ENCODE peak calls at places on chromosome 14, in eight cellular contexts. G is osteoblast, V is tibial artery, J is transverse colon, T is fibroblast of villous mesenchyme, K is ovary, P is OCI-LY7, D is A549. L is an unnamed sample.

GRCh38 chr14:24690492-24690891 is 56.5 kb upstream of the GZMB start:
- DNase-seq in K (no peak), D (no peak), T (no peak), J (no peak), V (no peak), P (peak), G (no peak), L (no peak)

GRCh38 chr14:92465353-92466067 is 48.1 kb upstream of the RIN3 start:
- DNase-seq in J (no peak), V (no peak), G (no peak), K (no peak), T (no peak), P (no peak), D (no peak), L (no peak)

GRCh38 chr14:56129092-56129491 is 10.9 kb downstream of the PELI2 start:
- DNase-seq in K (no peak), V (no peak), G (no peak), J (no peak), D (no peak), P (no peak), T (no peak), L (no peak)

GRCh38 chr14:105411017-105411941 is 8.3 kb upstream of the MTA1 start:
- DNase-seq in T (peak), K (peak), P (no peak), V (no peak), J (peak), G (peak), D (peak), L (peak)

GRCh38 chr14:68659021-68659931 is 133.6 kb downstream of the ZFP36L1 start:
- DNase-seq in P (no peak), D (no peak), T (peak), G (no peak), V (no peak), J (no peak), K (peak), L (peak)

GRCh38 chr14:61474021-61474420 is 152.6 kb downstream of the PRKCH start:
- DNase-seq in T (no peak), V (no peak), J (no peak), K (no peak), P (no peak), G (no peak), D (no peak), L (no peak)

GRCh38 chr14:95700221-95700976 is 13.5 kb downstream of the TCL1A start:
- DNase-seq in D (no peak), T (no peak), G (no peak), P (no peak), K (no peak), J (no peak), V (no peak), L (no peak)

GRCh38 chr14:23864856-23865255 is 88.7 kb upstream of the DHRS4 start:
- DNase-seq in P (no peak), K (no peak), J (no peak), V (no peak), D (no peak), G (peak), T (no peak), L (no peak)

GRCh38 chr14:56189306-56189705 is 71.1 kb downstream of the PELI2 start:
- DNase-seq in J (no peak), V (no peak), K (no peak), T (peak), D (peak), P (no peak), G (no peak), L (peak)

GRCh38 chr14:35669782-35670181 is 135.8 kb downstream of the INSM2 start:
- DNase-seq in G (peak), D (no peak), V (no peak), T (peak), J (no peak), K (no peak), P (no peak), L (peak)

GRCh38 chr14:74952697-74953484 is 2.5 kb downstream of the PGF start:
- DNase-seq in K (no peak), P (no peak), V (no peak), T (no peak), D (no peak), J (no peak), G (peak), L (no peak)

GRCh38 chr14:74954947-74955228 is 509 bp downstream of the PGF start:
- DNase-seq in T (no peak), V (no peak), P (no peak), D (no peak), J (no peak), G (peak), K (no peak), L (no peak)

GRCh38 chr14:74953686-74954085 is 1.7 kb downstream of the PGF start:
- DNase-seq in T (no peak), J (no peak), G (no peak), P (no peak), D (no peak), K (no peak), V (no peak), L (no peak)

GRCh38 chr14:74955229-74955999 is at the start of gene PGF:
- DNase-seq in D (peak), T (peak), P (no peak), J (peak), G (peak), V (peak), K (peak), L (peak)

GRCh38 chr14:74954232-74954946 is 1.0 kb downstream of the PGF start:
- DNase-seq in V (no peak), T (no peak), D (no peak), P (no peak), G (peak), K (peak), J (no peak), L (no peak)
- H3K4me3 ChIP-seq in V (peak), T (peak), D (no peak), P (no peak), G (peak), K (peak), J (no peak), L (peak)

DNA sequence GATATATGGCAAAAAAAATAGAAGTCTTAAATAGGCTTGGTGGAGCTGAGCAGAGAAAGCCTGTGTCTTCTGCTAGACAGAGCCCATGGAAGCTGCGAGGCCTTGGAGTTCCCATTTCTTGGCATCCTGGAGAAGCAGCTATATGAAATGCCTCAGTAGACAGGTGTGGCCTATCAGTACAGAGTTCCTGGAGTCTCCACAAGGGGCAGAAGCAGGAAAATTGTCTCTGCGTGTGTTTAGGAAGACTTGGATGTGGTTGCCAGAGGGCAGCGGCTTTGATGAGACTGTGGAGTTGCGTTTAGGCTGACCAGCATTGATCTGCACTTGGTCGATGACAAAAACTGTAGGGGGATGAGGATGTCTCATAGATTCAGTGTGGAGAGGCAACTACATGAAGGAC is 334.5 kb upstream of the SEL1L start:
- DNase-seq in G (no peak), P (no peak), D (no peak), J (no peak), K (no peak), T (no peak), V (no peak), L (no peak)
- TF ChIP-seq CTCF in G (no peak), P (no peak), D (no peak), J (no peak), K (no peak), T (no peak), V (no peak), L (no peak)

GRCh38 chr14:100065942-100066574 is 836 bp downstream of the EVL start:
- DNase-seq in K (no peak), G (no peak), J (peak), V (no peak), T (peak), P (peak), D (no peak), L (no peak)

GRCh38 chr14:100066984-100067383 is 1.8 kb downstream of the EVL start:
- DNase-seq in T (no peak), K (no peak), G (no peak), D (no peak), P (peak), V (no peak), J (no peak), L (no peak)

GRCh38 chr14:100063314-100063941 is 1.8 kb upstream of the EVL start:
- DNase-seq in P (no peak), J (no peak), K (no peak), D (no peak), G (no peak), T (no peak), V (no peak), L (no peak)

GRCh38 chr14:100067481-100067880 is 2.3 kb downstream of the EVL start:
- DNase-seq in G (no peak), V (no peak), J (no peak), D (no peak), P (peak), K (no peak), T (no peak), L (no peak)

DNA sequence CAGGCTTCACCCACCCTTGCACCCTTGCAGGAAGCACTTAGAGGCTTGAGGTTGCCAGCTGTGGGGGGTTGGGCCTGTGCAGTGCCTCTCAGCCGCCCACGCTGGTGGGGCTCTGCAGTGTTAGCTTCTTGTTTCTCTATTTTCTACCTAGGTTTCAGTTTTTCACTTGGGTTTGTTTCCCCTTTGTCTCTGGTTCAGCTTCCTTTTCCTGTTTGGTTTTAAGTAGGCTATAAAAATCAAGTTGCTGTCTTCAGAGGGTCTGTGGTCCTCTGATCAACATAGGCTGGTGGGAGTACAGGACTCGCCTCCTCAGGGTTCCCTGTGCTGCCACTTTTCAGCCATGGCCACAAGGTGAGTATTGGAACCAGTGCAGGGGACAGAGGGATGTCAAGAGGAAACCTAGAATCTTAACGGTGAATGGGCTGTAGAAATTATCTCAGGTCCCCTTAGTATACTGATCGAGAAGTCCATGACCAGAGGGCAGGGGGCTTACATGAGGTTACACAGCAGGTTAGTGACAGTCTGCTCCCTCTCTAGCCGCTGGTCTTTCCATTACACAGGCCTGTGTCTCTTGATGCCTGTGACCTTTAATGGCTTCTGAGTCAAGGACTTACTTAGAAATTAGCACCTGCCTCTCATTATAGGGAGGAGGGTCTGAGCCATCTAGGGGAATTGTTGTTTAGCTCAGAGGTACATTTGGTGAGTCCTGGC is at the start of gene EVL:
- DNase-seq in G (no peak), V (no peak), T (no peak), P (peak), D (no peak), J (peak), K (no peak), L (no peak)
- H3K4me3 ChIP-seq in G (no peak), V (no peak), T (no peak), P (peak), D (no peak), J (no peak), K (peak), L (no peak)

GRCh38 chr14:102238131-102238530 is 66.8 kb downstream of the MOK start:
- DNase-seq in J (no peak), D (no peak), V (no peak), K (no peak), T (no peak), G (no peak), P (no peak), L (no peak)
- TF ChIP-seq CTCF in J (no peak), D (no peak), V (no peak), K (no peak), T (no peak), G (no peak), P (no peak), L (no peak)

GRCh38 chr14:67357583-67358354 is 1.8 kb downstream of the ATP6V1D start:
- DNase-seq in K (no peak), V (no peak), J (no peak), D (no peak), G (no peak), P (no peak), T (peak), L (no peak)
- H3K4me3 ChIP-seq in K (no peak), V (no peak), J (no peak), D (no peak), G (peak), P (peak), T (peak), L (peak)

DNA sequence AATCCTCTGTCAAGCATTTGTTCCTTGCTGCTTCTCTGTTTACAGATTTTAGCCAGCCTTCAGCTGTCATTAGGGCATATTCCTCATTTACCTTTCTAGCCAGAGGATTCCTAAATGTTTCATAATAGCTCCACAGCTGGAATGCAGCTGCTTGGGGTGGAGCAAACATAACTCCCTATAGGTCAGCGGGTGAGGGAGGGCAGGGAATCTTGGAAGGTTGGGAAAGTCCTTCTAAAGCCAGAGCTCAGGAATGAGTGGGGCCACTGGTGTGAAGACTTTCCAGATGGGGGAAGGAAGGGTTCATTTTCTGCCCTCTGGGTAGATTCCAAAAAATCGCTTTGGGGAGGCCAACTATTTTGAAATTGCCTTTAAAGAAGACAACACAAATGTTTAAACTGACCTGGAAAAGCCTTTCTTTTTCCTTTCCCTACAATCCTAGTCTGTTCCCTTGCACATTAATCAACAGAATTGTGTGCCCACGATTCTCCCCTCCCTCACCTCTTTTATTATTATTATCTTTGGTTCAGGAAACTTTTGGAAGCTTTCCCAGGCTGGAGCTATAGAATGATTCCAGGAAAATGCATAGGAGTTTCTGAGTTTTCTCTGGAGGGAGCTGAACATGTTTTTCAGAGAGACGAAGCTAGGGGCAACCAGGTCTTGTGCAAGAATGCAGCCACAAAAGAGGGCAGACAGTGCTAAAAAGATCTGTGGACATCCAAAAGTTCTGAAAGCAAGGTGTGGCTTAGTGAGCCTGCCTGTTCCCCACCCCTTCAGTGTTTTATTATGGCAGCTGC is 16.5 kb upstream of the IRF2BPL start:
- DNase-seq in D (no peak), V (peak), P (no peak), T (peak), K (peak), G (peak), J (peak), L (peak)
- TF ChIP-seq CTCF in D (no peak), V (no peak), P (no peak), T (no peak), K (no peak), G (no peak), J (no peak), L (no peak)

GRCh38 chr14:64671591-64671990 is 32.6 kb upstream of the PLEKHG3 start:
- DNase-seq in V (no peak), G (no peak), P (peak), J (no peak), K (no peak), D (peak), T (peak), L (peak)

GRCh38 chr14:64673748-64674147 is 30.5 kb upstream of the PLEKHG3 start:
- DNase-seq in J (no peak), T (no peak), P (no peak), V (no peak), K (no peak), G (no peak), D (no peak), L (no peak)

GRCh38 chr14:64674829-64675228 is 29.4 kb upstream of the PLEKHG3 start:
- DNase-seq in K (no peak), G (no peak), T (no peak), D (no peak), J (no peak), V (no peak), P (no peak), L (no peak)

GRCh38 chr14:64675246-64675645 is 29.0 kb upstream of the PLEKHG3 start:
- DNase-seq in K (no peak), G (no peak), T (no peak), J (peak), D (no peak), P (no peak), V (no peak), L (no peak)

DNA sequence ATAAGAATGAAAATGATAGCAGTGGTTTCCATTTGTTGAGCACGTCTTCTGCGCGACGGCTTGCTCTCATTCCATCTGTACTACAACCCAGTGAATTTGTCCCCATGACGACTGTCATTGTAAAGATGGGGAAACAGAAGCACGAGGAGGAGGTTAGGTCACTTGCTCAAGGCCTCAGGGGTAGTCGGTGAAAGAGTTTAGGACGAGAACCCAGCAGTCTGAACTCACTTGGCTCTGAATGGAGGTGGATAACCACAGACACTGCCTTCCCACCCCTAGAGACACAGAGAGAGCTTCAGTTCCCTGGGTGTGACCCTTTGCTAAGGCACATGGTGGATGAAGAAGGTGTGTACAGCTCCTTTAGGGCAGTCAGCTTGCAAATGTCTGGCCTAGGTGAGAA is 30.9 kb upstream of the PLEKHG3 start:
- DNase-seq in G (no peak), J (no peak), T (no peak), D (no peak), K (no peak), V (no peak), P (no peak), L (no peak)
- H3K4me3 ChIP-seq in G (no peak), J (no peak), T (no peak), D (no peak), K (no peak), V (no peak), P (no peak), L (no peak)

GRCh38 chr14:90728951-90729350 is 87.3 kb downstream of the TTC7B start:
- DNase-seq in D (no peak), T (no peak), P (no peak), G (no peak), J (no peak), K (no peak), V (no peak), L (no peak)

GRCh38 chr14:90722590-90722989 is 93.6 kb downstream of the TTC7B start:
- DNase-seq in D (no peak), J (no peak), V (no peak), P (peak), T (no peak), G (no peak), K (no peak), L (no peak)

GRCh38 chr14:90730367-90730766 is 85.9 kb downstream of the TTC7B start:
- DNase-seq in J (no peak), K (no peak), D (no peak), G (no peak), V (no peak), P (no peak), T (no peak), L (no peak)

GRCh38 chr14:90727082-90727481 is 89.1 kb downstream of the TTC7B start:
- DNase-seq in G (no peak), K (no peak), T (no peak), D (no peak), P (no peak), V (no peak), J (no peak), L (no peak)

GRCh38 chr14:90726656-90727055 is 89.6 kb downstream of the TTC7B start:
- DNase-seq in P (no peak), K (no peak), D (no peak), J (peak), T (peak), G (no peak), V (peak), L (peak)
- TF ChIP-seq CTCF in P (no peak), K (no peak), D (no peak), J (peak), T (peak), G (peak), V (peak), L (no peak)

DNA sequence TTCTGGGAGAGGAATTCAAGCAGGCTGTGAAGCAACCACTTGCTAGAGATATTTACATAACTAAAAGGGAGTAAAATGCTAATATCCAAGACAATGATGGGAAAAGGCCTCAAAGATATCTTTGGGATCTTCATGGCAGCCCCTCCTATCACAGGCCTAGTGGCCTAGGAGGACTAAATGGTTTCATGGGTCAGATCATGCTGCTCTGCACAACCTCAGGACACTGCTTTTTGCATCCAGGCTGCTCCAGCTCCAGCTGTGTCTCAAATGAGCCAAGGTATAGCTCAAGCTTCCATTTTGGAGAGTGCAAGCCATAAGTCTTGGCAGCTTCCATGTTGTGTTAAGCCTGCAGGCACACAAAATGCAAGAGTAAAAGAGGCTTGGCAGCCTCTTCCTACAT is 195.6 kb upstream of the SSTR1 start:
- DNase-seq in T (no peak), G (no peak), D (no peak), J (no peak), K (no peak), P (peak), V (no peak), L (no peak)
- H3K4me3 ChIP-seq in T (no peak), G (no peak), D (no peak), J (no peak), K (no peak), P (no peak), V (no peak), L (no peak)

L was measured in fibroblast of pulmonary artery.